ENCODE peak calls at places on chromosomes 2 and 18, in seven cellular contexts. B, Z, W, U, G, S and M are unnamed samples.

GRCh38 chr18:8301427-8302172 is 307.6 kb upstream of the RAB12 start:
- DNase-seq in B (no peak), Z (no peak), W (no peak), U (no peak), G (no peak), S (no peak), M (no peak)

GRCh38 chr2:188314314-188315054 is 22.8 kb downstream of the GULP1 start:
- DNase-seq in B (no peak), Z (peak), W (no peak), U (no peak), G (no peak), S (no peak), M (no peak)

GRCh38 chr2:141271346-141271745 is 859.5 kb downstream of the LRP1B start:
- DNase-seq in B (no peak), Z (peak), W (no peak), U (no peak), G (no peak), S (no peak), M (no peak)

GRCh38 chr2:28393115-28393836 is 618 bp downstream of the FOSL2 start:
- DNase-seq in B (peak), Z (peak), W (peak), U (peak), G (peak), S (peak), M (no peak)

GRCh38 chr2:54928719-54929118 is 121.5 kb downstream of the RTN4 start:
- DNase-seq in B (no peak), Z (no peak), W (no peak), U (no peak), G (no peak), S (no peak), M (no peak)

GRCh38 chr18:51028201-51028805 is 1.7 kb upstream of the SMAD4 start:
- DNase-seq in B (peak), Z (peak), W (peak), U (no peak), G (no peak), S (no peak), M (no peak)

GRCh38 chr18:62485684-62486083 is 37.1 kb upstream of the ZCCHC2 start:
- DNase-seq in B (peak), Z (peak), W (no peak), U (peak), G (no peak), S (no peak), M (peak)

GRCh38 chr2:237889016-237889415 is 29.6 kb downstream of the RAMP1 start:
- DNase-seq in B (no peak), Z (no peak), W (no peak), U (no peak), G (peak), S (no peak), M (no peak)

GRCh38 chr18:32773187-32773712 is 427 bp upstream of the KLHL14 start:
- DNase-seq in B (no peak), Z (no peak), W (no peak), U (no peak), G (no peak), S (no peak), M (no peak)

GRCh38 chr2:104944495-104944894 is 90.6 kb downstream of the POU3F3 start:
- DNase-seq in B (no peak), Z (peak), W (no peak), U (no peak), G (no peak), S (no peak), M (peak)

GRCh38 chr18:79599503-79599931 is 80.1 kb upstream of the CTDP1 start:
- DNase-seq in B (peak), Z (peak), W (peak), U (peak), G (peak), S (peak), M (peak)

GRCh38 chr2:119683717-119684443 is 4.9 kb downstream of the TMEM177 start:
- DNase-seq in B (no peak), Z (no peak), W (no peak), U (no peak), G (no peak), S (no peak), M (no peak)

GRCh38 chr2:112920923-112921532 is 10.1 kb downstream of the IL37 start:
- DNase-seq in B (peak), Z (peak), W (no peak), U (no peak), G (no peak), S (no peak), M (peak)

GRCh38 chr2:77228379-77228778 is 293.8 kb downstream of the LRRTM4 start:
- DNase-seq in B (no peak), Z (no peak), W (no peak), U (no peak), G (no peak), S (no peak), M (no peak)

GRCh38 chr2:178482437-178482836 is 2.2 kb downstream of the PLEKHA3 start:
- DNase-seq in B (no peak), Z (peak), W (no peak), U (no peak), G (no peak), S (no peak), M (no peak)

GRCh38 chr2:237466266-237466665 is 20.8 kb upstream of the MLPH start:
- DNase-seq in B (no peak), Z (no peak), W (no peak), U (no peak), G (no peak), S (no peak), M (no peak)

GRCh38 chr2:108607706-108608301 is 73.5 kb downstream of the LIMS1 start:
- DNase-seq in B (no peak), Z (peak), W (no peak), U (no peak), G (peak), S (no peak), M (no peak)

GRCh38 chr18:72941001-72941400 is 73.2 kb upstream of the NETO1 start:
- DNase-seq in B (no peak), Z (no peak), W (no peak), U (no peak), G (no peak), S (no peak), M (no peak)

GRCh38 chr2:240387669-240388358 is 47.6 kb upstream of the GPC1 start:
- DNase-seq in B (peak), Z (peak), W (peak), U (peak), G (peak), S (peak), M (peak)

GRCh38 chr18:12287131-12287681 is 20.8 kb upstream of the TUBB6 start:
- DNase-seq in B (no peak), Z (no peak), W (no peak), U (no peak), G (peak), S (no peak), M (peak)

GRCh38 chr2:118845005-118845842 is 2.2 kb downstream of the EN1 start:
- DNase-seq in B (no peak), Z (peak), W (no peak), U (no peak), G (no peak), S (peak), M (no peak)

GRCh38 chr2:237459741-237460174 is 27.3 kb upstream of the MLPH start:
- DNase-seq in B (peak), Z (peak), W (no peak), U (no peak), G (no peak), S (no peak), M (peak)

GRCh38 chr2:27771548-27772335 is at the start of gene MRPL33:
- DNase-seq in B (peak), Z (peak), W (peak), U (peak), G (peak), S (peak), M (peak)

GRCh38 chr2:133525751-133526467 is 42.4 kb downstream of the NCKAP5 start:
- DNase-seq in B (no peak), Z (no peak), W (no peak), U (no peak), G (no peak), S (no peak), M (no peak)

GRCh38 chr2:50724837-50725236 is 307.1 kb downstream of the NRXN1 start:
- DNase-seq in B (no peak), Z (no peak), W (no peak), U (no peak), G (no peak), S (no peak), M (no peak)

GRCh38 chr2:71299507-71299906 is 32.1 kb upstream of the ZNF638 start:
- DNase-seq in B (no peak), Z (peak), W (no peak), U (no peak), G (no peak), S (no peak), M (peak)

GRCh38 chr2:73266061-73266891 is 18.0 kb downstream of the FBXO41 start:
- DNase-seq in B (no peak), Z (no peak), W (no peak), U (no peak), G (no peak), S (no peak), M (no peak)

GRCh38 chr2:241272722-241273551 is 42.5 kb downstream of the HDLBP start:
- DNase-seq in B (no peak), Z (peak), W (peak), U (peak), G (peak), S (peak), M (peak)

GRCh38 chr18:13163167-13163927 is 55.2 kb upstream of the LDLRAD4 start:
- DNase-seq in B (no peak), Z (peak), W (no peak), U (no peak), G (no peak), S (no peak), M (no peak)

GRCh38 chr2:16136461-16137035 is 196.2 kb downstream of the MYCN start:
- DNase-seq in B (no peak), Z (no peak), W (no peak), U (no peak), G (no peak), S (no peak), M (no peak)

GRCh38 chr2:188788621-188789020 is 185.6 kb upstream of the COL3A1 start:
- DNase-seq in B (no peak), Z (peak), W (peak), U (peak), G (no peak), S (peak), M (peak)

GRCh38 chr2:134361648-134362047 is 107.8 kb downstream of the MGAT5 start:
- DNase-seq in B (no peak), Z (no peak), W (no peak), U (no peak), G (no peak), S (no peak), M (no peak)

GRCh38 chr2:173571021-173571821 is 216.5 kb downstream of the CDCA7 start:
- DNase-seq in B (peak), Z (peak), W (no peak), U (no peak), G (no peak), S (no peak), M (no peak)

GRCh38 chr2:191150451-191151314 is at the start of gene STAT4:
- DNase-seq in B (peak), Z (peak), W (peak), U (peak), G (peak), S (no peak), M (no peak)

DNA sequence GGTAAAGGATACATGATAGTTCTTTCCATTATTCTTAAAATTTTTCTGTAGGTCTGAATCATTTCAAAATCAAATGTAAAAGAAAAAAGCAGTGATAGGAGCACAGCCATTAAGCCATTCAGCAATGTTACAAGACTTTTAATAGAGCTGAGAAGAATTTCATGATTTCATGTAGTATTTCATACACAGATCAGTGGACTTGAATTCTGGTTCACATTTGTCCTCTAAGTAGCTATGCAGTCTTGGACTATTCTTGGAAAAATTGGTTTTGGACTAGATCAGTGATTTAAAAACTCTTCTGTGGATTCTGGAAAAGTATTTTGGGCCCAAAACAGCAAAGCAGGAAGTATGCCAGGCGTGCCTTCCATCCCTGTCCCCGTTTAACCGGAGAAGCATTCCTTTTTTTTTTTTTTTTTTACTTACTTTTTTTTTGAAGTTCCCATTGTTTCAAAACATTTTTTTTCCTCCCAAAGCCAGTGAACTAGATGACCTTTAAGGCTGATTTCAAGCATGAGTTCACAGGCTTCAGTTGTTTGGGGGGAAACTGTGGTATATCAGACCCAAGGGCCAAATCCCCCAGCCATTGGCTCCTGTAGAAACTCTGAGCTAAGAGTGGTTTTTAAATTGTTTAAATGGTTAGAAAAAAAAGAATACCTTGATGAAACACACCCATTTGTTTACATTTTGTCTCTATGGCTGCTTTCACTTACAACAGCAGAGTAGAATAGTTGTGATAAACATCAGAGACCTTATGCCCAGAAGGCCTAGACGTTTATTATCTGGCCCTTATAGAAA is 17.5 kb upstream of the POLI start:
- DNase-seq in B (peak), Z (no peak), W (no peak), U (no peak), G (no peak), S (no peak), M (no peak)
- H3K27ac ChIP-seq in B (no peak), Z (no peak), W (no peak), U (no peak), G (no peak), S (no peak), M (no peak)

GRCh38 chr2:158204741-158205165 is 103.1 kb downstream of the UPP2 start:
- DNase-seq in B (no peak), Z (no peak), W (no peak), U (no peak), G (no peak), S (no peak), M (no peak)
- H3K27ac ChIP-seq in B (no peak), Z (no peak), W (peak), U (no peak), G (no peak), S (no peak), M (no peak)

GRCh38 chr2:39378968-39379367 is 58.1 kb downstream of the MAP4K3 start:
- DNase-seq in B (no peak), Z (peak), W (no peak), U (no peak), G (no peak), S (no peak), M (no peak)
- H3K27ac ChIP-seq in B (no peak), Z (no peak), W (peak), U (peak), G (no peak), S (peak), M (no peak)

GRCh38 chr2:200309296-200309846 is 2.9 kb downstream of the SPATS2L start:
- DNase-seq in B (no peak), Z (no peak), W (no peak), U (no peak), G (no peak), S (no peak), M (no peak)
- H3K27ac ChIP-seq in B (peak), Z (peak), W (peak), U (no peak), G (no peak), S (peak), M (no peak)

GRCh38 chr2:229407170-229407569 is 136.1 kb upstream of the PID1 start:
- DNase-seq in B (no peak), Z (peak), W (peak), U (peak), G (peak), S (peak), M (peak)

DNA sequence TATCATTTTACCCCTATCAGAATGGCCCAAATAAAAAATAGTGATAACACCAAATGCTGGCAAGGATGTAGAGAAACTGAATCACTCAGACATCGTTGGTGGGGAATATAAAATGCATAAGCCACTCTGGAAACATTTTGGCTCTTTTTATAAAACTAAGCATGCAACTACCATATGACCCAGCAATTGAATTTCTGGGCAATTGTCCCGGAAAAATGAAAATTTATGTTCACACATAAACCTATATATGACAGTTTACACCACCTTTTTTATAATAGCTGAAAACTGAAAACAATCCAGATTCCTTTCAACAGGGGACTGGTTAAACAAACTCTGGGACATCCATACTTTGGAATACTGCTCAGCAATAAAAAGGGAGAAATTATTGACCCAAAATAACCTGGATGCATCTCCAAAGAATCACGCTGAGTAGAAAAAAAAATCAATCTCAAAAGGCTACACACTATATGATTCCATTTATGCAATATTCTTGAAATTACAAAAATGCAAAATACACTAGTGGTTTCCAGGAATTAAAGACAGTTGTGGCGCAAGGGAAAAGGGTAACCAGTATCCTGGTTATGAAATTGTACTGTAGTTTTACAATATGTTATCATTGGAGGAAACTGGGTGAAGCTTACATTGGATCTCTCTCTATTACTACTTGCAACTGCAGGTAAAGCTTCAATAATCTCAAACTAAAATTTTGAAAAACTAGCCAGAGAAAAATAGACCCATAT is 130.2 kb upstream of the PID1 start:
- DNase-seq in B (no peak), Z (no peak), W (no peak), U (no peak), G (no peak), S (no peak), M (no peak)
- H3K27ac ChIP-seq in B (no peak), Z (no peak), W (no peak), U (no peak), G (no peak), S (no peak), M (no peak)